ENCODE peak calls at places on chromosomes 13 and 19, in nine cellular contexts. E is AG04449, D is psoas muscle, V is SK-N-SH, W is HFF-Myc, Z is heart right ventricle, L is neural progenitor cell, M is HFFc6, U is Peyer's patch. A is an unnamed sample.

GRCh38 chr19:49555600-49556411 is 24.6 kb downstream of the NOSIP start:
- DNase-seq in E (no peak), D (peak), V (peak), W (no peak), Z (no peak), L (peak), M (no peak), U (peak), A (no peak)

GRCh38 chr19:32570081-32570785 is 10.8 kb upstream of the PDCD5 start:
- DNase-seq in E (peak), D (no peak), V (peak), W (peak), Z (peak), L (peak), M (peak), U (peak), A (peak)

GRCh38 chr19:1511989-1512338 is 855 bp downstream of the ADAMTSL5 start:
- DNase-seq in E (no peak), D (no peak), V (no peak), W (no peak), Z (no peak), L (no peak), M (no peak), U (no peak), A (no peak)

GRCh38 chr19:33171916-33172359 is 22.2 kb upstream of the LRP3 start:
- DNase-seq in E (no peak), D (no peak), V (no peak), W (peak), Z (no peak), L (no peak), M (peak), U (no peak), A (no peak)

GRCh38 chr13:51919531-51919930 is 57.8 kb downstream of the CCDC70 start:
- DNase-seq in E (no peak), D (no peak), V (no peak), W (no peak), Z (no peak), L (no peak), M (no peak), U (no peak), A (no peak)

GRCh38 chr13:113848431-113849260 is 15.2 kb downstream of the GAS6 start:
- DNase-seq in E (no peak), D (no peak), V (no peak), W (no peak), Z (peak), L (no peak), M (no peak), U (no peak), A (peak)

GRCh38 chr19:41904118-41904870 is 21.3 kb downstream of the ARHGEF1 start:
- DNase-seq in E (no peak), D (no peak), V (no peak), W (no peak), Z (no peak), L (no peak), M (no peak), U (no peak), A (no peak)

GRCh38 chr13:88887045-88887662 is 1216.0 kb downstream of the SLITRK5 start:
- DNase-seq in E (no peak), D (no peak), V (no peak), W (no peak), Z (no peak), L (peak), M (no peak), U (no peak), A (no peak)

GRCh38 chr19:42606660-42607351 is 12.1 kb upstream of the CEACAM8 start:
- DNase-seq in E (no peak), D (peak), V (peak), W (peak), Z (no peak), L (peak), M (peak), U (peak), A (no peak)

GRCh38 chr19:39046037-39046821 is 13.9 kb upstream of the FBXO27 start:
- DNase-seq in E (no peak), D (no peak), V (no peak), W (peak), Z (no peak), L (no peak), M (no peak), U (no peak), A (no peak)

GRCh38 chr19:41321600-41322270 is 11.8 kb downstream of the CCDC97 start:
- DNase-seq in E (no peak), D (peak), V (peak), W (no peak), Z (no peak), L (peak), M (peak), U (no peak), A (peak)

GRCh38 chr19:50417138-50417849 is 1.4 kb upstream of the SPIB start:
- DNase-seq in E (no peak), D (no peak), V (no peak), W (no peak), Z (no peak), L (no peak), M (no peak), U (peak), A (no peak)

GRCh38 chr13:79352107-79352506 is 53.9 kb downstream of the RBM26 start:
- DNase-seq in E (no peak), D (no peak), V (no peak), W (no peak), Z (no peak), L (no peak), M (no peak), U (no peak), A (no peak)

GRCh38 chr13:99237981-99238662 is 20.1 kb downstream of the GPR18 start:
- DNase-seq in E (no peak), D (no peak), V (no peak), W (no peak), Z (no peak), L (no peak), M (no peak), U (no peak), A (no peak)

GRCh38 chr13:40318366-40318765 is 348.1 kb downstream of the FOXO1 start:
- DNase-seq in E (no peak), D (peak), V (peak), W (no peak), Z (peak), L (no peak), M (no peak), U (peak), A (no peak)

GRCh38 chr19:44603201-44603945 is 10.0 kb upstream of the IGSF23 start:
- DNase-seq in E (peak), D (no peak), V (no peak), W (peak), Z (peak), L (no peak), M (peak), U (no peak), A (no peak)

GRCh38 chr13:48818495-48818961 is 157.2 kb upstream of the FNDC3A start:
- DNase-seq in E (peak), D (no peak), V (no peak), W (peak), Z (no peak), L (no peak), M (peak), U (no peak), A (no peak)

GRCh38 chr13:113514844-113515243 is 24.3 kb upstream of the DCUN1D2 start:
- DNase-seq in E (no peak), D (no peak), V (no peak), W (no peak), Z (no peak), L (no peak), M (no peak), U (no peak), A (no peak)

GRCh38 chr13:40966298-40966697 is 52.8 kb downstream of the ELF1 start:
- DNase-seq in E (no peak), D (no peak), V (no peak), W (no peak), Z (no peak), L (no peak), M (no peak), U (no peak), A (no peak)

GRCh38 chr13:81458211-81458610 is 1117.3 kb upstream of the SPRY2 start:
- DNase-seq in E (no peak), D (no peak), V (no peak), W (no peak), Z (no peak), L (no peak), M (no peak), U (no peak), A (no peak)

GRCh38 chr13:27018230-27018875 is 153.3 kb downstream of the USP12 start:
- DNase-seq in E (no peak), D (no peak), V (no peak), W (no peak), Z (no peak), L (no peak), M (no peak), U (no peak), A (peak)

GRCh38 chr13:94480672-94481145 is 1.2 kb upstream of the DCT start:
- DNase-seq in E (no peak), D (peak), V (no peak), W (no peak), Z (no peak), L (no peak), M (peak), U (no peak), A (no peak)

GRCh38 chr13:24223341-24224231 is 63.1 kb downstream of the SPATA13 start:
- DNase-seq in E (no peak), D (no peak), V (no peak), W (no peak), Z (peak), L (no peak), M (no peak), U (peak), A (no peak)

GRCh38 chr19:16676101-16676798 is 15.3 kb downstream of the TMEM38A start:
- DNase-seq in E (no peak), D (no peak), V (no peak), W (no peak), Z (no peak), L (no peak), M (no peak), U (no peak), A (no peak)

GRCh38 chr13:20995245-20995829 is 66.0 kb downstream of the LATS2 start:
- DNase-seq in E (no peak), D (no peak), V (no peak), W (no peak), Z (no peak), L (no peak), M (no peak), U (no peak), A (no peak)

GRCh38 chr19:40533508-40533907 is 43.2 kb upstream of the SHKBP1 start:
- DNase-seq in E (no peak), D (no peak), V (no peak), W (no peak), Z (no peak), L (no peak), M (no peak), U (no peak), A (no peak)

GRCh38 chr19:45406957-45407375 is 522 bp downstream of the POLR1G start:
- DNase-seq in E (no peak), D (no peak), V (no peak), W (no peak), Z (no peak), L (no peak), M (no peak), U (no peak), A (no peak)

GRCh38 chr19:33569822-33570221 is 48.2 kb upstream of the PEPD start:
- DNase-seq in E (no peak), D (no peak), V (no peak), W (no peak), Z (no peak), L (peak), M (no peak), U (no peak), A (no peak)

GRCh38 chr13:45238945-45239795 is 38.3 kb upstream of the KCTD4 start:
- DNase-seq in E (no peak), D (no peak), V (no peak), W (no peak), Z (no peak), L (no peak), M (peak), U (no peak), A (no peak)

GRCh38 chr13:59086147-59086546 is 1077.6 kb downstream of the DIAPH3 start:
- DNase-seq in E (no peak), D (no peak), V (no peak), W (no peak), Z (no peak), L (no peak), M (no peak), U (no peak), A (no peak)

GRCh38 chr13:60012503-60012902 is 151.2 kb downstream of the DIAPH3 start:
- DNase-seq in E (no peak), D (no peak), V (no peak), W (no peak), Z (no peak), L (no peak), M (no peak), U (no peak), A (no peak)

GRCh38 chr19:52070496-52070895 is 21.9 kb upstream of the ZNF432 start:
- DNase-seq in E (no peak), D (no peak), V (no peak), W (no peak), Z (no peak), L (no peak), M (no peak), U (no peak), A (no peak)

GRCh38 chr19:12365372-12366162 is at the start of gene ZNF442:
- DNase-seq in E (peak), D (peak), V (peak), W (peak), Z (peak), L (peak), M (peak), U (peak), A (peak)

GRCh38 chr13:39599842-39600241 is 3.2 kb downstream of the LHFPL6 start:
- DNase-seq in E (no peak), D (no peak), V (peak), W (peak), Z (no peak), L (no peak), M (no peak), U (no peak), A (no peak)

DNA sequence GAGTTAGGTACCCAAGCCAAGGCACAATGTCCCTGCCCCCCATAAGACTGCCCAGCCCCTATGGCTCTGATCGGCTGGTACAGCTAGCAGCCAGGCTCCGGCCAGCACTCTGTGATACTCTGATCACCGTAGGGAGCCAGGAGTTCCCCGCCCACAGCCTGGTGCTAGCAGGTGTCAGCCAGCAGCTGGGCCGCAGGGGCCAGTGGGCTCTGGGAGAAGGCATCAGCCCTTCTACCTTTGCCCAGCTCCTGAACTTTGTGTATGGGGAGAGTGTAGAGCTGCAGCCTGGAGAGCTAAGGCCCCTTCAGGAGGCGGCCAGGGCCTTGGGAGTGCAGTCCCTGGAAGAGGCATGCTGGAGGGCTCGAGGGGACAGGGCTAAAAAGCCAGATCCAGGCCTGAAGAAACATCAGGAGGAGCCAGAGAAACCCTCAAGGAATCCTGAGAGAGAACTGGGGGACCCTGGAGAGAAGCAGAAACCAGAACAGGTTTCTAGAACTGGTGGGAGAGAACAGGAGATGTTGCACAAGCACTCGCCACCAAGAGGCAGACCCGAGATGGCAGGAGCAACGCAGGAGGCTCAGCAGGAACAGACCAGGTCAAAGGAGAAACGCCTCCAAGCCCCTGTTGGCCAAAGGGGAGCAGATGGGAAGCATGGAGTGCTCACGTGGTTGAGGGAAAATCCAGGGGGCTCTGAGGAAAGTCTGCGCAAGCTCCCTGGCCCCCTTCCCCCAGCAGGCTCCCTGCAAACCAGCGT is 3.0 kb upstream of the KMT2B start:
- DNase-seq in E (no peak), D (no peak), V (no peak), W (no peak), Z (no peak), L (peak), M (no peak), U (peak), A (no peak)
- TF ChIP-seq CTCF in E (no peak), D (no peak), V (no peak), W (no peak), Z (no peak), L (no peak), M (no peak), U (no peak), A (no peak)

DNA sequence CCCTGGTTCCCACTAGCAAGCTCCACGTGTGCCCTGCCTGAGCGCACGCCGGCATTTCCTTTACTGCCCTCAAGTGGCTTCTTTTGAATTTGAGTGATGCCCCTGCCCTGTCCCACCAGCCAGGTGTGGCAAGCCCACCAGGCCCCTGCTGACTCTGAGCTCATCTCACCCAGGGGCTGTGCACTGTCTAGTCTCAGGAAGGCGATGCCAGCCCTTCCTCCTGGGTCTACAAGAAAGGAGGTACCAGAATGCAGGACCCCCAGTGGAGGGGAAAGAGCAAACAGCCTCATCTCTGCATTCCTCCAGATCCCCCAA is 17.3 kb upstream of the EPHX3 start:
- DNase-seq in E (no peak), D (no peak), V (no peak), W (no peak), Z (no peak), L (no peak), M (no peak), U (no peak), A (no peak)
- TF ChIP-seq CTCF in E (no peak), D (no peak), V (no peak), W (no peak), Z (no peak), L (no peak), M (no peak), U (no peak), A (no peak)

GRCh38 chr13:102091231-102091630 is 310.6 kb downstream of the FGF14 start:
- DNase-seq in E (no peak), D (no peak), V (no peak), W (no peak), Z (no peak), L (peak), M (no peak), U (no peak), A (no peak)
- TF ChIP-seq CTCF in E (no peak), D (no peak), V (peak), W (no peak), Z (no peak), L (peak), M (no peak), U (no peak), A (peak)

GRCh38 chr19:30221176-30221575 is 151.0 kb upstream of the ZNF536 start:
- DNase-seq in E (no peak), D (no peak), V (no peak), W (no peak), Z (no peak), L (no peak), M (no peak), U (no peak), A (no peak)

GRCh38 chr19:30222428-30222873 is 149.7 kb upstream of the ZNF536 start:
- DNase-seq in E (no peak), D (no peak), V (peak), W (no peak), Z (no peak), L (peak), M (no peak), U (no peak), A (no peak)

GRCh38 chr19:30224689-30225606 is 147.2 kb upstream of the ZNF536 start:
- DNase-seq in E (no peak), D (no peak), V (peak), W (no peak), Z (no peak), L (peak), M (no peak), U (no peak), A (no peak)

GRCh38 chr19:30223866-30224688 is 148.1 kb upstream of the ZNF536 start:
- DNase-seq in E (no peak), D (no peak), V (no peak), W (no peak), Z (no peak), L (no peak), M (no peak), U (no peak), A (no peak)

GRCh38 chr19:30222993-30223865 is 149.0 kb upstream of the ZNF536 start:
- DNase-seq in E (no peak), D (no peak), V (no peak), W (no peak), Z (no peak), L (peak), M (no peak), U (no peak), A (no peak)
- TF ChIP-seq CTCF in E (no peak), D (no peak), V (no peak), W (no peak), Z (no peak), L (no peak), M (no peak), U (no peak), A (no peak)

GRCh38 chr19:18477042-18477760 is 39.3 kb upstream of the ISYNA1 start:
- DNase-seq in E (no peak), D (no peak), V (no peak), W (no peak), Z (no peak), L (no peak), M (no peak), U (no peak), A (no peak)
- TF ChIP-seq CTCF in E (no peak), D (peak), V (no peak), W (peak), Z (peak), L (peak), M (peak), U (no peak), A (peak)